ENCODE peak calls at places on chromosomes 11 and 22, in nine cellular contexts. F is foreskin fibroblast, E is lower leg skin, S is choroid plexus epithelial cell, X is A549, Y is adrenal gland, Q is thoracic aorta, N is AG09309, K is AG10803. H is an unnamed sample.
A peak's percentile ranks its signal among the peaks of the same experiment; 100 is the strongest.

GRCh38 chr22:37792494-37792893 is 15.2 kb upstream of the GCAT start:
- DNase-seq in F (no peak), E (no peak), N (no peak), X (no peak), S (no peak), K (no peak), Y (no peak), Q (no peak), H (no peak)

GRCh38 chr22:31139866-31140716 is at the start of gene PLA2G3:
- DNase-seq in Y (no peak), E (no peak), K (no peak), Q (no peak), N (no peak), S (peak; percentile 84), F (peak; percentile 41), X (no peak), H (no peak)

GRCh38 chr11:119373917-119374631 is 7.4 kb downstream of the USP2 start:
- DNase-seq in K (peak; percentile 72), E (peak; percentile 89), S (peak; percentile 84), Y (peak; percentile 74), X (peak; percentile 52), Q (no peak), F (peak; percentile 61), N (peak; percentile 33), H (no peak)

GRCh38 chr11:67271548-67272284 is 5.4 kb downstream of the GRK2 start:
- DNase-seq in N (no peak), X (no peak), Y (no peak), S (no peak), K (no peak), F (no peak), E (peak; percentile 81), Q (no peak), H (no peak)

GRCh38 chr22:36198482-36198881 is 3.1 kb downstream of the APOL4 start:
- DNase-seq in Q (no peak), K (no peak), E (peak; percentile 49), X (no peak), S (no peak), Y (no peak), F (no peak), N (no peak), H (no peak)

GRCh38 chr22:49196046-49196511 is 631.6 kb downstream of the BRD1 start:
- DNase-seq in S (no peak), Q (no peak), X (no peak), K (no peak), Y (no peak), N (no peak), E (no peak), F (no peak), H (no peak)

GRCh38 chr11:61332266-61332822 is 561 bp downstream of the DDB1 start:
- DNase-seq in Y (peak; percentile 21), F (no peak), S (peak; percentile 43), K (peak; percentile 41), N (no peak), Q (no peak), E (no peak), X (peak; percentile 57), H (no peak)

GRCh38 chr22:47060718-47061117 is 298.3 kb downstream of the TBC1D22A start:
- DNase-seq in K (no peak), S (no peak), X (no peak), E (peak; percentile 57), Q (no peak), N (no peak), F (no peak), Y (no peak), H (no peak)

GRCh38 chr11:117799634-117800033 is 2.6 kb upstream of the DSCAML1 start:
- DNase-seq in F (no peak), S (no peak), N (no peak), E (no peak), K (no peak), Q (no peak), X (no peak), Y (no peak), H (no peak)

GRCh38 chr11:20363500-20364411 is at the start of gene HTATIP2:
- DNase-seq in X (peak; percentile 66), K (no peak), F (no peak), Q (no peak), N (no peak), S (peak; percentile 33), Y (peak; percentile 65), E (peak; percentile 94), H (no peak)

GRCh38 chr22:46893281-46894020 is 131.0 kb downstream of the TBC1D22A start:
- DNase-seq in Q (no peak), S (no peak), N (no peak), X (no peak), K (peak; percentile 9), Y (no peak), E (peak; percentile 61), F (no peak), H (no peak)

GRCh38 chr11:123469089-123469488 is 39.0 kb downstream of the GRAMD1B start:
- DNase-seq in X (no peak), S (no peak), F (no peak), K (no peak), Y (peak; percentile 66), E (no peak), N (no peak), Q (no peak), H (no peak)

GRCh38 chr11:96413408-96413807 is 23.6 kb downstream of the JRKL start:
- DNase-seq in E (no peak), Q (no peak), X (no peak), F (no peak), N (no peak), Y (no peak), S (no peak), K (no peak), H (no peak)

GRCh38 chr22:38177926-38178604 is 3.6 kb downstream of the PLA2G6 start:
- DNase-seq in F (peak; percentile 85), E (peak; percentile 94), Q (no peak), Y (peak; percentile 82), X (peak; percentile 74), K (peak; percentile 93), N (peak; percentile 75), S (peak; percentile 80), H (no peak)

GRCh38 chr11:120835601-120836228 is 188.2 kb upstream of the TBCEL start:
- DNase-seq in Q (no peak), X (no peak), K (no peak), E (no peak), Y (no peak), F (no peak), N (no peak), S (no peak), H (no peak)

GRCh38 chr11:112297248-112297866 is 36.7 kb upstream of the PLET1 start:
- DNase-seq in N (no peak), S (no peak), Q (no peak), F (no peak), X (no peak), Y (no peak), K (no peak), E (no peak), H (no peak)

GRCh38 chr11:134291196-134291595 is 15.0 kb downstream of the GLB1L3 start:
- DNase-seq in F (no peak), N (no peak), S (no peak), E (peak; percentile 18), Q (no peak), K (no peak), Y (no peak), X (no peak), H (no peak)
- TF ChIP-seq CTCF in F (no peak), N (no peak), S (no peak), E (no peak), Q (no peak), K (no peak), Y (no peak), X (no peak), H (no peak)

GRCh38 chr11:1807628-1807995 is 27.2 kb upstream of the SYT8 start:
- DNase-seq in K (no peak), Q (no peak), S (no peak), F (no peak), E (no peak), X (peak; percentile 59), N (no peak), Y (no peak), H (no peak)
- TF ChIP-seq CTCF in K (no peak), Q (no peak), S (peak; percentile 10), F (no peak), E (no peak), X (peak; percentile 14), N (no peak), Y (no peak), H (peak; percentile 38)

DNA sequence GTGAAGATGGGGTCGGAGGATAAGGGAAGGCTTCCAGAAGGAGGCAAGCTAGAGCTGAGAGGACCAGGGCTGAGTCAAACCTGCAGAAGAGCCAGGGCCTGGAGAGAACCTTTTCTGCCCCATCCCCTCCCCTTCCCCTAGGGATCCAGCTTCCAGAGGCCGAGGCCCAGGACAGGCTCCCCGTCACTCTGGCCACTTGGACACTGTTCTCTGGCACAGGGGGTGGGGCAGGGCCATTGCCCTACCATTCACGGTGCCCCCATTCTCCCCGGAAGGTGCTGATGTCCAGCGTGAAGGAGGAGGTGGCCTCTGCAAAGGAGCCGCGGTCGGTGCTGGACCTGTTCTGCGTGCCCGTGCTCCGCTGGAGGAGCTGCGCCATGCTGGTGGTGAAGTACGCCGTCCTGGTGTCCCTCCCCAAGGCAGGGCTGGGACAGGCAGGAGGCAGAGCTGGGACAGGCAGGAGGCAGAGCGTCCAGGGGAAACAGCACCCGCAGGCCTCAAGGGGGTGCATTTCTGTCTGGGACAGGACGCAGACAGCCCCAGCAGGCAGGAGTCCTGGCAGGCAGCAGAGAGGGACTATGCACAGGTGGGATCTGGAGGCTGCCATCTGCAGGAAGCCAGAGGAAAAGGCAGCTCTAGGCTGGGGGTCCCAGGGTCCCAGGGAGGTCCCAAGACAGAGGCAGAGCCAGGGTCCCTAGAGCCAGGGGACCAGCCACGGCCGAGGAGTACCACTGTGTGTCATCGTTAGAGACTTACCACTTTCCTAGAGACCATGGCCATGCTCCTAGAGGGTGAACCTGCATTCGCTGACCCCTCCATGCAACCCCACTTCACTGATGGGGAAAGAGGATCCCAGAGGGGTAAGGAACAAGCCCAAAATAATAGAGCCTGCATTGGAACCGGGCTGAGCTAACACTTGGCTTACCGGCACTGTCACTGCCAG is 25.8 kb upstream of the SLC22A12 start:
- DNase-seq in N (no peak), Y (no peak), S (no peak), K (no peak), E (no peak), F (no peak), Q (no peak), X (no peak), H (no peak)
- TF ChIP-seq CTCF in N (no peak), Y (no peak), S (peak; percentile 9), K (no peak), E (no peak), F (peak; percentile 2), Q (no peak), X (peak; percentile 13), H (peak; percentile 33)

GRCh38 chr11:69881467-69882269 is 62.5 kb upstream of the FGF3 start:
- DNase-seq in F (no peak), K (no peak), E (no peak), Y (no peak), X (no peak), Q (no peak), N (no peak), S (no peak), H (no peak)

GRCh38 chr11:69880803-69881445 is 61.7 kb upstream of the FGF3 start:
- DNase-seq in F (no peak), E (peak; percentile 72), X (no peak), Q (no peak), S (no peak), N (no peak), Y (no peak), K (no peak), H (no peak)

GRCh38 chr11:69883292-69884255 is 64.4 kb upstream of the FGF3 start:
- DNase-seq in S (no peak), K (no peak), F (no peak), Q (no peak), X (no peak), Y (no peak), N (no peak), E (no peak), H (no peak)

GRCh38 chr11:69880041-69880802 is 61.0 kb upstream of the FGF3 start:
- DNase-seq in F (no peak), E (peak; percentile 73), S (no peak), K (no peak), X (no peak), Q (no peak), N (no peak), Y (no peak), H (no peak)

GRCh38 chr11:69882270-69882608 is 63.0 kb upstream of the FGF3 start:
- DNase-seq in Y (no peak), S (no peak), K (no peak), N (no peak), X (no peak), Q (no peak), E (no peak), F (no peak), H (no peak)
- TF ChIP-seq CTCF in Y (no peak), S (no peak), K (no peak), N (no peak), X (peak; percentile 2), Q (no peak), E (no peak), F (no peak), H (peak; percentile 1)

H was measured in type B pancreatic cell.